ENCODE peak calls at places on chromosomes 11 and 22, in five cellular contexts. M is pancreas, C is ovary, Z is GM23338, I is AG09309. X is an unnamed sample.
A peak's percentile ranks its signal among the peaks of the same experiment; 100 is the strongest.

GRCh38 chr11:45379162-45379863 is 93.2 kb upstream of the SYT13 start:
- DNase-seq in M (no peak), C (no peak), Z (no peak), I (no peak), X (no peak)

GRCh38 chr22:22403771-22404170 is 104.8 kb downstream of the ZNF280B start:
- DNase-seq in M (no peak), C (no peak), Z (no peak), I (no peak), X (no peak)

GRCh38 chr11:74004046-74004693 is 4.7 kb downstream of the UCP3 start:
- DNase-seq in M (no peak), C (no peak), Z (no peak), I (no peak), X (peak; percentile 27)

GRCh38 chr11:130071211-130071712 is 1.6 kb downstream of the APLP2 start:
- DNase-seq in M (no peak), C (no peak), Z (no peak), I (no peak), X (no peak)

GRCh38 chr11:130403301-130403804 is 25.1 kb downstream of the ADAMTS8 start:
- DNase-seq in M (no peak), C (peak; percentile 71), Z (peak; percentile 51), I (peak; percentile 69), X (peak; percentile 30)

GRCh38 chr11:111455291-111456085 is 56.7 kb downstream of the BTG4 start:
- DNase-seq in M (no peak), C (no peak), Z (no peak), I (no peak), X (no peak)

GRCh38 chr11:86811637-86812321 is 11.4 kb downstream of the PRSS23 start:
- DNase-seq in M (peak; percentile 33), C (no peak), Z (peak; percentile 54), I (peak; percentile 34), X (no peak)

GRCh38 chr11:17164361-17165246 is 43.2 kb downstream of the PIK3C2A start:
- DNase-seq in M (no peak), C (no peak), Z (no peak), I (no peak), X (no peak)

GRCh38 chr22:35561796-35562526 is 21.3 kb downstream of the RASD2 start:
- DNase-seq in M (no peak), C (no peak), Z (peak; percentile 72), I (no peak), X (no peak)

GRCh38 chr22:48757581-48757980 is 1070.1 kb downstream of the BRD1 start:
- DNase-seq in M (peak; percentile 3), C (peak; percentile 15), Z (no peak), I (no peak), X (peak; percentile 8)

GRCh38 chr11:74020537-74020936 is 11.7 kb upstream of the UCP3 start:
- DNase-seq in M (no peak), C (no peak), Z (no peak), I (no peak), X (no peak)

GRCh38 chr11:20474951-20475517 is 87.5 kb downstream of the PRMT3 start:
- DNase-seq in M (no peak), C (no peak), Z (no peak), I (no peak), X (no peak)

GRCh38 chr11:132898021-132898420 is 634.3 kb downstream of the OPCML start:
- DNase-seq in M (no peak), C (no peak), Z (no peak), I (no peak), X (no peak)

GRCh38 chr11:72012897-72013721 is 14.4 kb downstream of the IL18BP start:
- DNase-seq in M (peak; percentile 69), C (peak; percentile 87), Z (no peak), I (peak; percentile 74), X (peak; percentile 30)

DNA sequence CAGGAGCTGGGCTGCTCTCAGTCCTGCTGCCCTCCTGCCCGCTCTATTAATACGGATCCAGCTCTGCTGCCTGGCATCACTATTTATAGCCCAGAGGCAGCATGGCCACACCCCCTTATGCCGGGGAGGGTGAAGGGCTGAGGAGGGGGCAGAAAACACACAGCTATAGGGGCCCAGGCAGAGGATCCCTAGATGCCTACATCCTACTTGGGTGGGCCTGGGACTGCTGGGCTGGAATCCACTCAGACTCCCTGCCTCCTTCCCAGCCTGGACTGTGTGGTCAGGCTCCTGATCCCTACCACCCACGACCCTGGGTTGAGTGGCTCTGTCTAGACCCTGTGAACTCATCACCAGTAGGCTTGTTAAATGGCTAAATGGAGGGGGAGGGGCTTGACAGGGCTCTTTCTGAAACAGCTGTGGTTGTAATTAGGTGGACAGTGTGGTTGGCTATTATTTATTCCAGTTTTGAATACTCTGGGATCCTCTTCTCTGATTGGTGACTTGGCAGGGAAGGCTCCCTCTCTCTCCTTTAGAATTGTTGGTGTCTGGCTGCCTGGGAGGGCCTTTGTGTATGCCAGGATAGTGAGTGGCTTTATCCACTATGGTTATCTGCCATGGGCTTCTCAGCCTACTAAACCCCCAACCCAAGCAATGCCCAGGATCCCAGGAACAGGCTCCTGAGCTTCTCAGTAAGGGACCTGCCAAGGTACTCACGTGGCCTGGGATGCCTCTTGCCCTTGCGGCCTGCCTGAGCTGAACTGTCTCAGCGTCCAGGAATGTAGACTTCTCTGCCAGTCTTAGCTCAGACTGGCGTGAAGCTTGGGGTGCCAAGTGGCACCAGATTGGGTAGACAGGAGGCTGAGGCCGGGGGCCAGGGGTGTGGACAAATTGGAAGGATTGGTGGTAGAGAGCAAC is 15.2 kb downstream of the PHLDB1 start:
- DNase-seq in M (no peak), C (peak; percentile 45), Z (no peak), I (no peak), X (peak; percentile 88)
- H3K4me3 ChIP-seq in M (no peak overlapping the region), C (no peak overlapping the region), Z (peak overlapping the region; percentile 92), I (peak overlapping the region; percentile 72), X (peak overlapping the region; percentile 73)

GRCh38 chr11:35478411-35479139 is 46.8 kb downstream of the PAMR1 start:
- DNase-seq in M (no peak), C (no peak), Z (no peak), I (no peak), X (no peak)
- H3K4me3 ChIP-seq in M (no peak overlapping the region), C (no peak overlapping the region), Z (peak overlapping the region; percentile 25), I (no peak overlapping the region), X (no peak overlapping the region)

GRCh38 chr11:12678092-12678491 is 3.9 kb downstream of the TEAD1 start:
- DNase-seq in M (no peak), C (no peak), Z (no peak), I (no peak), X (no peak)
- H3K4me3 ChIP-seq in M (no peak overlapping the region), C (peak overlapping the region; percentile 52), Z (peak overlapping the region; percentile 88), I (peak overlapping the region; percentile 24), X (no peak overlapping the region)

GRCh38 chr11:67437082-67437821 is at the start of gene PTPRCAP:
- DNase-seq in M (no peak), C (no peak), Z (peak; percentile 62), I (no peak), X (no peak)

GRCh38 chr11:67435727-67436458 is 1.6 kb downstream of the PTPRCAP start:
- DNase-seq in M (no peak), C (no peak), Z (no peak), I (no peak), X (no peak)

GRCh38 chr11:67438121-67438902 is 830 bp upstream of the PTPRCAP start:
- DNase-seq in M (no peak), C (no peak), Z (no peak), I (no peak), X (no peak)

GRCh38 chr11:67435031-67435726 is 2.3 kb downstream of the PTPRCAP start:
- DNase-seq in M (no peak), C (no peak), Z (no peak), I (no peak), X (no peak)

GRCh38 chr11:67436459-67437081 is 912 bp downstream of the PTPRCAP start:
- DNase-seq in M (no peak), C (no peak), Z (peak; percentile 86), I (no peak), X (no peak)
- H3K4me3 ChIP-seq in M (no peak overlapping the region), C (no peak overlapping the region), Z (peak overlapping the region; percentile 44), I (no peak overlapping the region), X (peak overlapping the region; percentile 35)

DNA sequence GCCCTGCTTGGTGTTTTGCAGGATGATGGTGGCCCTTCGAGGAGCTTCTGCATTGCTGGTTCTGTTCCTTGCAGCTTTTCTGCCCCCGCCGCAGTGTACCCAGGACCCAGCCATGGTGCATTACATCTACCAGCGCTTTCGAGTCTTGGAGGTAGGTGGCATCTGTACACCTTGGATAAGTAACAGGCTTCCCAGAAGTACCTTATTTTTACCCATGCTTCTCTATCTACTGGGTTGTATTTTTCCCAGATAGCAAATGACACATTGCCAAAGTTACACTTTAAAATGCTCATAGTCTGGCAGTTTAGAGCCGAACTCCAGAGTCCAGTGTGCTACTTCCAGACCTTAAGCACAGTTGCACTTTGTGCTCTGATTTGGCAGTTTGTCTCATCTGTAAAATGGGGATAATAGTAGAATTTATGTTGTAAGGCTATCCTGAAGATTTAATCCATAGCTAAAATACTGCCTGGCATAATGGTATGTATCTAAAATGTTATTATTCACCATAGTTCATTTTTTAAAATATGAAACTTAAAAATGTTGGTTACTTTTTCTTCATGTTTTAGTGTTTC is 634 bp downstream of the OLFML1 start:
- DNase-seq in M (no peak), C (no peak), Z (no peak), I (no peak), X (no peak)
- H3K4me3 ChIP-seq in M (no peak overlapping the region), C (peak overlapping the region; percentile 39), Z (no peak overlapping the region), I (peak overlapping the region; percentile 5), X (peak overlapping the region; percentile 65)

GRCh38 chr11:2882681-2883110 is 2.9 kb downstream of the CDKN1C start:
- DNase-seq in M (no peak), C (no peak), Z (peak; percentile 50), I (no peak), X (no peak)

GRCh38 chr11:2884424-2884815 is 1.2 kb downstream of the CDKN1C start:
- DNase-seq in M (no peak), C (peak; percentile 80), Z (no peak), I (no peak), X (no peak)

GRCh38 chr11:2885676-2886081 is at the start of gene CDKN1C:
- DNase-seq in M (peak; percentile 81), C (peak; percentile 97), Z (peak; percentile 88), I (no peak), X (peak; percentile 61)

GRCh38 chr11:2885017-2885675 is 429 bp downstream of the CDKN1C start:
- DNase-seq in M (no peak), C (peak; percentile 77), Z (peak; percentile 73), I (no peak), X (no peak)

DNA sequence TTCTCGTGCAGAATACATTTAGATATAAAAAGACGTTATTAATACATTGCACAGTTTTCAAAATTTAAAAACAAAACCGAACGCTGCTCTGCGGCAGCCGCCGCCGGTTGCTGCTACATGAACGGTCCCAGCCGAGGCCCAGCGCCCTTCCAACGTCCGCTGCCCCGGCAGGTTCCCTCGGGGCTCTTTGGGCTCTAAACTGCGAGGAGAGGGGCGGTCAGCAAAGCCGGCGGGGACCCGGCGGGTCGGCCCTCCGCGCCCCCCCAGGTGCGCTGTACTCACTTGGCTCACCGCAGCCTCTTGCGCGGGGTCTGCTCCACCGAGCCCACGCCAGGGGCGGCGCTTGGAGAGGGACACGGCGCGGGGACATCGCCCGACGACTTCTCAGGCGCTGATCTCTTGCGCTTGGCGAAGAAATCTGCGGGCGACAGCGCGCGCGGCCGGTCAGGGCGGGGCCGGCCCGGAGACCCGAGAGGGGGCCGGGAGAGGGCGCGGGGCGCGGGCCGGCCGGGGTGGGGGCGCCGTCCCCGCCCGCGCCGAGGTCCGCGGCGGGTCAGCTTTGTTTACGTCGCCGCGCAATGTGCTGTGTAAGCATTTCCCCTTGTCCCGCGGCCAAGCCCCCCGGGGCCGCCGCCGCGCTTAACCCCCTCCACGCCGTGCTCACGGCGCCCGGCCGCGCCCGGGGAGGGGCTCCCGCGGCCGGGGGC is 1.7 kb downstream of the CDKN1C start:
- DNase-seq in M (no peak), C (peak; percentile 82), Z (peak; percentile 64), I (no peak), X (no peak)
- H3K4me3 ChIP-seq in M (peak overlapping the region; percentile 62), C (peak overlapping the region; percentile 75), Z (peak overlapping the region; percentile 69), I (peak overlapping the region; percentile 21), X (peak overlapping the region; percentile 89)

X was measured in ascending aorta.